ENCODE peak calls at places on chromosomes 16 and 17, in nine cellular contexts. L, S, Y, B, Z, V, I, N and C are unnamed samples.

GRCh38 chr17:14616508-14616907 is 315.6 kb downstream of the HS3ST3B1 start:
- DNase-seq in L (no peak), I (no peak), B (no peak), Y (no peak), Z (no peak), V (no peak), S (no peak), N (no peak), C (no peak)

GRCh38 chr17:34364741-34365140 is 1.7 kb upstream of the CCL1 start:
- DNase-seq in B (no peak), N (no peak), Y (no peak), Z (no peak), I (no peak), V (no peak), L (no peak), S (no peak), C (no peak)

GRCh38 chr16:1311738-1312458 is 2.5 kb downstream of the UBE2I start:
- DNase-seq in V (no peak), Y (peak; percentile 28), B (no peak), I (no peak), S (no peak), N (no peak), L (peak; percentile 50), Z (no peak), C (no peak)

GRCh38 chr17:45291170-45291805 is 25.5 kb downstream of the MAP3K14 start:
- DNase-seq in B (no peak), Y (no peak), N (no peak), L (no peak), S (no peak), Z (peak; percentile 35), I (no peak), V (no peak), C (no peak)

GRCh38 chr16:10080031-10080772 is 102.0 kb downstream of the GRIN2A start:
- DNase-seq in Y (peak; percentile 25), B (peak; percentile 95), V (peak; percentile 27), N (peak; percentile 15), I (no peak), S (no peak), Z (no peak), L (peak; percentile 37), C (peak; percentile 88)

GRCh38 chr16:87966685-87967185 is 15.5 kb downstream of the BANP start:
- DNase-seq in N (no peak), B (no peak), Z (no peak), Y (no peak), L (no peak), I (no peak), V (peak; percentile 45), S (no peak), C (no peak)

GRCh38 chr17:46770439-46770817 is 48.1 kb downstream of the WNT3 start:
- DNase-seq in V (no peak), I (no peak), Z (no peak), L (no peak), Y (no peak), N (no peak), S (no peak), B (no peak), C (no peak)

GRCh38 chr17:46003907-46004748 is 5.1 kb downstream of the STH start:
- DNase-seq in N (no peak), L (no peak), Z (no peak), S (peak; percentile 81), I (peak; percentile 78), Y (peak; percentile 46), B (no peak), V (no peak), C (peak; percentile 17)

GRCh38 chr17:35864853-35865252 is 3.8 kb downstream of the HEATR9 start:
- DNase-seq in B (no peak), L (no peak), N (no peak), S (no peak), Z (no peak), Y (no peak), I (no peak), V (no peak), C (no peak)

GRCh38 chr16:87384162-87384999 is 805 bp upstream of the FBXO31 start:
- DNase-seq in N (no peak), Y (no peak), I (peak; percentile 83), B (no peak), V (no peak), Z (peak; percentile 23), S (peak; percentile 74), L (peak; percentile 65), C (no peak)

GRCh38 chr16:73126453-73126853 is 78.5 kb upstream of the ZFHX3 start:
- DNase-seq in L (no peak), N (no peak), I (no peak), S (no peak), Z (no peak), B (peak; percentile 6), V (peak; percentile 72), Y (peak; percentile 96), C (peak; percentile 93)

GRCh38 chr17:79159926-79160325 is 85.3 kb downstream of the ENGASE start:
- DNase-seq in S (no peak), Z (no peak), N (no peak), I (no peak), L (no peak), V (no peak), Y (no peak), B (no peak), C (no peak)

GRCh38 chr17:13750783-13751484 is 149.2 kb upstream of the HS3ST3A1 start:
- DNase-seq in L (no peak), Y (peak; percentile 41), N (no peak), S (no peak), Z (no peak), V (no peak), I (no peak), B (no peak), C (peak; percentile 28)

GRCh38 chr17:48510761-48511604 is 19.8 kb downstream of the HOXB1 start:
- DNase-seq in Y (peak; percentile 59), V (peak; percentile 46), N (no peak), S (no peak), Z (peak; percentile 67), L (no peak), B (no peak), I (no peak), C (peak; percentile 83)

GRCh38 chr17:7982171-7982570 is 20.2 kb upstream of the GUCY2D start:
- DNase-seq in Y (peak; percentile 54), I (no peak), N (no peak), Z (no peak), B (peak; percentile 69), V (peak; percentile 86), L (no peak), S (no peak), C (peak; percentile 43)

GRCh38 chr16:4500283-4500682 is 24.1 kb downstream of the HMOX2 start:
- DNase-seq in Y (peak; percentile 80), V (peak; percentile 88), I (no peak), B (peak; percentile 87), S (no peak), L (no peak), Z (no peak), N (peak; percentile 27), C (peak; percentile 66)

GRCh38 chr16:5653789-5654188 is 556.2 kb upstream of the EEF2KMT start:
- DNase-seq in I (no peak), Y (no peak), N (no peak), S (no peak), L (no peak), B (no peak), Z (no peak), V (no peak), C (no peak)

DNA sequence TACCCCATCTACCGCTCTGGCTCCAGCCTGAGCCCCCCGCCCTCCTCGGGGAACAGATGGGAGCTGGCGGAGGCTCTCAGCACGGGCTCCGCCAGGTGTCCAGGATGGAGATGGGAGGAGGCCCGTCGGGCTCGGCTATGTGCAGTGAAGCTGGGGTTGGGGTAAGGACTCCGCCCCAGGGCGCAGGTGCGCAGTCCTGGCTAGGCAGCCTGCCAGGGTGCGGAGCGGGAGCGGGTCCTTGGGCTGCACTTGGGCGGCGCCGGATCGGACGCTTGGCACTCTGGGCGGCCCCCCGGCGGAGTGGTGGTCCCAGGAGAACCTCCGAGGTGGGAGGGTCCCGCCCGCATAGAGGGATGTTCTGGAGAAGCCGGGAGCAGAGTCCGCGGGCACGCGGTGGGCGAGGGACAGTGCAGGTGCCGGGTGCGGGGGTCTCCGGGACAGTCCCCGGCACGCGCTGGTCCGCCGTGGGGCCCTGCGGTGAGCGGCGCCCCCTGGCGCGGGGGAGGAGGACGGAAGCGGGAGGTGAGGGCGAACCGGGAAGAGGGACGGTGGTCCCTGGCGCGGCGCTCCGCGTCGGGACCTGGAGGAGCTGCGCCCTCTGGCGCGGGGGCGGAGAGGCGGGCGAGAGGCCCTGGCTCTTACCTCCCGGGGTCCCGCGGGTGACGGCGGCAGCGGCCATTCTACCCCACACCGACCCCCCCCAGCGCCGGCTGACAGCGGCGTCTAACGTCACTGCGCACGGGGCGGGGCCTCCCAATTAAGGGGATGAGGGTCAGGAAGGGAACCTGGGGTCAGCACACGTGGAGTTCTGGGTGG is at the start of gene CAMTA2:
- DNase-seq in Y (peak; percentile 73), N (peak; percentile 52), Z (peak; percentile 92), S (peak; percentile 90), V (peak; percentile 64), L (peak; percentile 93), I (peak; percentile 94), B (peak; percentile 49), C (peak; percentile 67)
- TF ChIP-seq CTCF in Y (peak; percentile 25), N (peak; percentile 73), Z (peak; percentile 63), S (peak; percentile 85), V (peak; percentile 28), L (peak; percentile 74), I (peak; percentile 70), B (peak; percentile 85), C (peak; percentile 60)

DNA sequence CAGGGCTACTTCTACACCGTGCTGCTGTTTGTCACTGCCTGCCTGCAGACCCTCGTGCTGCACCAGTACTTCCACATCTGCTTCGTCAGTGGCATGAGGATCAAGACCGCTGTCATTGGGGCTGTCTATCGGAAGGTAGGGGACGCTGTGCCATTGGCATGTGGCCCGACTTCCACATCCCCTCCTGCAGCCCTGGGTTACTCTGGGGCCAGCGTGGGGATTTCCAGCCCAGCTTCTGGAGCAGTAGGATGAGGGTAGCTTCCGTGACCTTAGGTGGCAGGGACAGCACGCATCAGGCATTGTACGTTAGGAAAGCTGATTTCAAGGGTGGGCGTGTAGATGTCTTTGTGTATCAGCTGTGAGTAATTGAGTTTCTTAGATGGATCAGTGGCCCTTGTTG is 96.5 kb downstream of the ABCC1 start:
- DNase-seq in B (no peak), V (no peak), Y (no peak), N (no peak), Z (no peak), S (no peak), I (no peak), L (no peak), C (no peak)
- TF ChIP-seq CTCF in B (peak; percentile 65), V (no peak), Y (no peak), N (peak; percentile 41), Z (peak; percentile 28), S (peak; percentile 8), I (no peak), L (no peak), C (no peak)

DNA sequence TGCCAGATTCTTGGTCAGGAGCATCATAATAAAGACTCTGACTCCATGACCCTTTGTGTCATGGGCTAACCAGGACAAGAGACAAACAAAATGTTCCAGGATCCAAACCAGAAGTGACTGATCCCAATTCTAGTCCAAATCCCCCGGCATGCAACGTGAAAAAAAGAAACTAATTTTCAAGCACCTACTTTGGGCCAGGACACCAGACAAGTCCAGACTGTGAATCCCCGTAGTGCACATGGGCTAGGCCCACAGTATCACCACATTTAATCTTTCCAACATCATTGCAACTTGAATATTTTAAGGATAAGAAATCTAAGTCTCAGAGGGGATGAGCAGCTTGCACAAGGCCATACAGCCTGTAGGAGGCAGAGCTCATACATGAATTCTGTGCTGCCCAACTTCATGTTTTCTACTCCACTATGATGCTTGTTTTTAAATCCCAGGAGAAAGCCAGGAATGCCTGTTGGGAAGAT is 365.7 kb downstream of the NPIPA8 start:
- DNase-seq in I (no peak), B (no peak), S (no peak), Z (no peak), V (no peak), N (no peak), L (no peak), Y (no peak), C (no peak)
- TF ChIP-seq CTCF in I (no peak), B (peak; percentile 15), S (no peak), Z (peak; percentile 7), V (no peak), N (peak; percentile 20), L (no peak), Y (no peak), C (no peak)

GRCh38 chr17:58415371-58416055 is 1.8 kb downstream of the RNF43 start:
- DNase-seq in N (no peak), I (peak; percentile 60), L (no peak), S (peak; percentile 83), Y (no peak), B (no peak), Z (no peak), V (no peak), C (peak; percentile 57)
- TF ChIP-seq CTCF in N (peak; percentile 38), I (no peak), L (no peak), S (peak; percentile 14), Y (no peak), B (no peak), Z (no peak), V (peak; percentile 14), C (no peak)